ENCODE peak calls at places on chromosomes 13 and 19, in eight cellular contexts. One of them, this sample, is unnamed.

GRCh38 chr19:14135985-14136508 is 342 bp downstream of the ASF1B start:
- DNase-seq in GDM1: no peak
- DNase-seq in activated CD4-positive, alpha-beta T cell treated with anti-CD3 and anti-CD28 coated beads, Interleukin-2, amount 50 U/mL, for 1 hour: no peak
- DNase-seq in CD4-positive, CD25-positive, alpha-beta regulatory T cell: no peak
- DNase-seq in T-helper 2 cell: no peak
- DNase-seq in KG1: no peak
- DNase-seq in kidney glomerular epithelial cell: no peak
- DNase-seq in NCI-H748 treated with DMSO at 0.1 percent for 48 hours: no peak
- DNase-seq in this sample: no peak

GRCh38 chr19:32624410-32624809 is 43.4 kb downstream of the PDCD5 start:
- DNase-seq in activated CD4-positive, alpha-beta T cell treated with anti-CD3 and anti-CD28 coated beads, Interleukin-2, amount 50 U/mL, for 1 hour: no peak
- DNase-seq in NCI-H748 treated with DMSO at 0.1 percent for 48 hours: no peak
- DNase-seq in kidney glomerular epithelial cell: no peak
- DNase-seq in GDM1: no peak
- DNase-seq in T-helper 2 cell: no peak
- DNase-seq in KG1: no peak
- DNase-seq in CD4-positive, CD25-positive, alpha-beta regulatory T cell: no peak
- DNase-seq in this sample: no peak

GRCh38 chr13:113527272-113527958 is 36.9 kb upstream of the DCUN1D2 start:
- DNase-seq in NCI-H748 treated with DMSO at 0.1 percent for 48 hours: no peak
- DNase-seq in CD4-positive, CD25-positive, alpha-beta regulatory T cell: no peak
- DNase-seq in activated CD4-positive, alpha-beta T cell treated with anti-CD3 and anti-CD28 coated beads, Interleukin-2, amount 50 U/mL, for 1 hour: no peak
- DNase-seq in KG1: no peak
- DNase-seq in kidney glomerular epithelial cell: no peak
- DNase-seq in GDM1: no peak
- DNase-seq in T-helper 2 cell: no peak
- DNase-seq in this sample: no peak

GRCh38 chr13:27450921-27451461 is 627 bp upstream of the MTIF3 start:
- DNase-seq in CD4-positive, CD25-positive, alpha-beta regulatory T cell: peak
- DNase-seq in kidney glomerular epithelial cell: peak
- DNase-seq in activated CD4-positive, alpha-beta T cell treated with anti-CD3 and anti-CD28 coated beads, Interleukin-2, amount 50 U/mL, for 1 hour: peak
- DNase-seq in T-helper 2 cell: no peak
- DNase-seq in KG1: no peak
- DNase-seq in NCI-H748 treated with DMSO at 0.1 percent for 48 hours: peak
- DNase-seq in GDM1: no peak
- DNase-seq in this sample: no peak

GRCh38 chr19:45136507-45137178 is 24.1 kb downstream of the NKPD1 start:
- DNase-seq in KG1: no peak
- DNase-seq in kidney glomerular epithelial cell: no peak
- DNase-seq in CD4-positive, CD25-positive, alpha-beta regulatory T cell: no peak
- DNase-seq in activated CD4-positive, alpha-beta T cell treated with anti-CD3 and anti-CD28 coated beads, Interleukin-2, amount 50 U/mL, for 1 hour: no peak
- DNase-seq in T-helper 2 cell: no peak
- DNase-seq in NCI-H748 treated with DMSO at 0.1 percent for 48 hours: no peak
- DNase-seq in GDM1: no peak
- DNase-seq in this sample: no peak

GRCh38 chr13:40096357-40096911 is 441.0 kb downstream of the COG6 start:
- DNase-seq in KG1: no peak
- DNase-seq in GDM1: no peak
- DNase-seq in NCI-H748 treated with DMSO at 0.1 percent for 48 hours: no peak
- DNase-seq in CD4-positive, CD25-positive, alpha-beta regulatory T cell: no peak
- DNase-seq in T-helper 2 cell: no peak
- DNase-seq in activated CD4-positive, alpha-beta T cell treated with anti-CD3 and anti-CD28 coated beads, Interleukin-2, amount 50 U/mL, for 1 hour: peak
- DNase-seq in kidney glomerular epithelial cell: no peak
- DNase-seq in this sample: peak

GRCh38 chr19:18800079-18800478 is 9.0 kb upstream of the COMP start:
- DNase-seq in NCI-H748 treated with DMSO at 0.1 percent for 48 hours: no peak
- DNase-seq in CD4-positive, CD25-positive, alpha-beta regulatory T cell: no peak
- DNase-seq in KG1: no peak
- DNase-seq in T-helper 2 cell: no peak
- DNase-seq in activated CD4-positive, alpha-beta T cell treated with anti-CD3 and anti-CD28 coated beads, Interleukin-2, amount 50 U/mL, for 1 hour: no peak
- DNase-seq in GDM1: no peak
- DNase-seq in kidney glomerular epithelial cell: no peak
- DNase-seq in this sample: no peak

GRCh38 chr13:30125422-30126073 is 181.8 kb downstream of the KATNAL1 start:
- DNase-seq in activated CD4-positive, alpha-beta T cell treated with anti-CD3 and anti-CD28 coated beads, Interleukin-2, amount 50 U/mL, for 1 hour: no peak
- DNase-seq in GDM1: no peak
- DNase-seq in CD4-positive, CD25-positive, alpha-beta regulatory T cell: no peak
- DNase-seq in T-helper 2 cell: no peak
- DNase-seq in NCI-H748 treated with DMSO at 0.1 percent for 48 hours: no peak
- DNase-seq in KG1: no peak
- DNase-seq in kidney glomerular epithelial cell: peak
- DNase-seq in this sample: no peak

GRCh38 chr13:108408670-108409069 is 139.2 kb downstream of the TNFSF13B start:
- DNase-seq in kidney glomerular epithelial cell: no peak
- DNase-seq in NCI-H748 treated with DMSO at 0.1 percent for 48 hours: no peak
- DNase-seq in GDM1: no peak
- DNase-seq in T-helper 2 cell: no peak
- DNase-seq in KG1: no peak
- DNase-seq in activated CD4-positive, alpha-beta T cell treated with anti-CD3 and anti-CD28 coated beads, Interleukin-2, amount 50 U/mL, for 1 hour: no peak
- DNase-seq in CD4-positive, CD25-positive, alpha-beta regulatory T cell: peak
- DNase-seq in this sample: no peak

GRCh38 chr19:9130965-9131364 is 4.2 kb upstream of the OR7G3 start:
- DNase-seq in activated CD4-positive, alpha-beta T cell treated with anti-CD3 and anti-CD28 coated beads, Interleukin-2, amount 50 U/mL, for 1 hour: no peak
- DNase-seq in CD4-positive, CD25-positive, alpha-beta regulatory T cell: no peak
- DNase-seq in kidney glomerular epithelial cell: no peak
- DNase-seq in GDM1: no peak
- DNase-seq in KG1: no peak
- DNase-seq in NCI-H748 treated with DMSO at 0.1 percent for 48 hours: no peak
- DNase-seq in T-helper 2 cell: no peak
- DNase-seq in this sample: no peak

GRCh38 chr13:47337781-47338507 is 441.1 kb upstream of the HTR2A start:
- DNase-seq in GDM1: no peak
- DNase-seq in NCI-H748 treated with DMSO at 0.1 percent for 48 hours: no peak
- DNase-seq in CD4-positive, CD25-positive, alpha-beta regulatory T cell: no peak
- DNase-seq in KG1: no peak
- DNase-seq in T-helper 2 cell: no peak
- DNase-seq in activated CD4-positive, alpha-beta T cell treated with anti-CD3 and anti-CD28 coated beads, Interleukin-2, amount 50 U/mL, for 1 hour: no peak
- DNase-seq in kidney glomerular epithelial cell: no peak
- DNase-seq in this sample: no peak

This sample was measured in activated T-cell treated with anti-CD3 and anti-CD28 coated beads, Interleukin-2, amount 50 U/mL, for 1 hour.